ENCODE peak calls at places on chromosome 10, in ten cellular contexts. F is neural progenitor cell; P is uterus; Q is CD4-positive, CD25-positive, alpha-beta regulatory T cell; N is tibial artery; C is mesendoderm; A is adipocyte; U is Panc1; O is body of pancreas; E is CD8-positive, alpha-beta T cell. Y is an unnamed sample. For H3K36me3, the result is how much of the 10 kb centered on the place peaks cover.

GRCh38 chr10:127012769-127013152 is 107.5 kb downstream of the DOCK1 start:
- DNase-seq in F (no peak), P (no peak), Q (no peak), N (no peak), C (peak), A (no peak), U (peak), O (peak), E (no peak), Y (peak)

GRCh38 chr10:78335691-78336401 is 302.2 kb downstream of the RPS24 start:
- DNase-seq in F (no peak), P (peak), Q (no peak), N (peak), C (no peak), A (no peak), U (peak), O (peak), E (no peak), Y (no peak)

GRCh38 chr10:113709221-113709838 is 29.6 kb downstream of the CASP7 start:
- DNase-seq in F (no peak), P (no peak), Q (no peak), N (no peak), C (peak), A (peak), U (no peak), O (peak), E (no peak), Y (peak)

GRCh38 chr10:79435271-79436065 is 10.0 kb downstream of the ZCCHC24 start:
- DNase-seq in F (peak), P (peak), Q (no peak), N (peak), C (peak), A (peak), U (no peak), O (no peak), E (no peak), Y (no peak)

GRCh38 chr10:22712959-22713852 is 1.2 kb downstream of the PIP4K2A start:
- DNase-seq in F (peak), P (peak), Q (peak), N (no peak), C (peak), A (peak), U (no peak), O (peak), E (peak), Y (no peak)

GRCh38 chr10:557792-558328 is 131.6 kb downstream of the DIP2C start:
- DNase-seq in F (no peak), P (peak), Q (no peak), N (no peak), C (peak), A (no peak), U (no peak), O (no peak), E (no peak), Y (no peak)

GRCh38 chr10:60139798-60140566 is 233.6 kb upstream of the CCDC6 start:
- DNase-seq in F (peak), P (no peak), Q (no peak), N (no peak), C (peak), A (peak), U (no peak), O (no peak), E (no peak), Y (peak)

GRCh38 chr10:114758331-114758730 is 63.2 kb upstream of the FHIP2A start:
- DNase-seq in F (peak), P (no peak), Q (no peak), N (no peak), C (no peak), A (no peak), U (no peak), O (no peak), E (no peak), Y (peak)

GRCh38 chr10:123999261-123999660 is 94.1 kb downstream of the CHST15 start:
- DNase-seq in F (no peak), P (no peak), Q (no peak), N (peak), C (peak), A (no peak), U (no peak), O (no peak), E (no peak), Y (no peak)

GRCh38 chr10:70114902-70115301 is 17.7 kb downstream of the AIFM2 start:
- DNase-seq in F (no peak), P (no peak), Q (no peak), N (no peak), C (peak), A (no peak), U (no peak), O (no peak), E (no peak), Y (no peak)

GRCh38 chr10:3972460-3973366 is 187.7 kb upstream of the KLF6 start:
- DNase-seq in F (peak), P (no peak), Q (peak), N (no peak), C (no peak), A (peak), U (no peak), O (no peak), E (no peak), Y (no peak)

GRCh38 chr10:13945760-13946460 is 359.1 kb downstream of the PRPF18 start:
- DNase-seq in F (no peak), P (no peak), Q (no peak), N (no peak), C (peak), A (no peak), U (no peak), O (peak), E (no peak), Y (peak)

GRCh38 chr10:79128241-79128922 is 59.6 kb downstream of the ZMIZ1 start:
- DNase-seq in F (no peak), P (no peak), Q (no peak), N (no peak), C (no peak), A (no peak), U (no peak), O (no peak), E (no peak), Y (no peak)

DNA sequence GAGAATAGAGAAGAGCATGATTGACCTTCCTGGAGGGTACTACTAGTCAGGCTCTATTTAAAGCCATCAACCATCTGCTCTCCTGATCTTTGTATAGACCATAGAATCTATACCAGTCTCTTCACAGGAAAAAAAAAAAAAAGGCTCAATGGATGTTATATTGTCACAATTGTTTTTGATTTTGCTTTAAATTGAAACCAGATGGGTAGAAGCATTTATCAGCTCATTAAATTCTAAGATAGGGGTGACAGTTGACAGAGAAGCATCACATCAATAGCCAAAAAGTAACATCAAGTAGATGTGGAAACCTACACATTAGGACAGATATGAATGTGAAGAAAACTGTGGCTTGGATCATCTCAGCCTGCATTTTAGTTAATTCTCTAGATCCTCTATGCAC is 558.9 kb upstream of the MBL2 start:
- DNase-seq in F (no peak), P (no peak), Q (no peak), N (no peak), C (no peak), A (no peak), U (no peak), O (no peak), E (no peak), Y (no peak)
- H3K36me3 ChIP-seq in F (under half), P (under half), Q (under half), N (under half), C (under half), A (under half), U (under half), O (under half), E (under half), Y (under half)

GRCh38 chr10:109863775-109864174 is 59.5 kb downstream of the XPNPEP1 start:
- DNase-seq in F (no peak), P (no peak), Q (no peak), N (no peak), C (no peak), A (no peak), U (no peak), O (no peak), E (no peak), Y (no peak)
- H3K36me3 ChIP-seq in F (under half), P (under half), Q (under half), N (half or more), C (under half), A (half or more), U (under half), O (under half), E (under half), Y (under half)

GRCh38 chr10:97475936-97476594 is 22.2 kb downstream of the MMS19 start:
- DNase-seq in F (no peak), P (no peak), Q (no peak), N (no peak), C (no peak), A (peak), U (no peak), O (no peak), E (no peak), Y (peak)
- H3K36me3 ChIP-seq in F (under half), P (under half), Q (half or more), N (half or more), C (under half), A (half or more), U (half or more), O (under half), E (half or more), Y (under half)

GRCh38 chr10:103078676-103079075 is 114.4 kb downstream of the NT5C2 start:
- DNase-seq in F (no peak), P (no peak), Q (no peak), N (no peak), C (no peak), A (no peak), U (no peak), O (no peak), E (no peak), Y (no peak)
- H3K36me3 ChIP-seq in F (under half), P (under half), Q (under half), N (under half), C (under half), A (under half), U (under half), O (under half), E (under half), Y (under half)

DNA sequence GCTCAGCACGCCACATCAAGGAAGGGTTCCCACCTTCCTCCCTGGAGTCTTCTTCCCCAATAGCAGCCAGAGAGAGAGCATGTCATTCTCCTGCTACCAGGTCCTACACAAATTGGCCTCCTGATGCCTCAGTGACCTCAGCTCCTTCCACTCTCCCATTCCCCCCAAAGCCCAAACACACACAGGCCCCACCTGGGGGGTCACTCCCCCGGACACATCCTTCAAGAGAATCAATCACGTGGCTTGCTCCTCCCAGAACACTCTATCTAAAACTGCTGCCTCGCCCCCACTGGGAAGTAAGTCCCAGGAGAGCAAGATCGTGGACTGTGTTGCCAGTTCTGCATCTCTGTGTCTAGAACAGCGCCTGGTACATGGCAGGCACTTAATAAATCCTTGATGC is 2.5 kb upstream of the HSPA12A start:
- DNase-seq in F (no peak), P (no peak), Q (no peak), N (no peak), C (no peak), A (no peak), U (no peak), O (no peak), E (no peak), Y (no peak)
- H3K36me3 ChIP-seq in F (under half), P (under half), Q (under half), N (under half), C (under half), A (under half), U (under half), O (under half), E (under half), Y (under half)

DNA sequence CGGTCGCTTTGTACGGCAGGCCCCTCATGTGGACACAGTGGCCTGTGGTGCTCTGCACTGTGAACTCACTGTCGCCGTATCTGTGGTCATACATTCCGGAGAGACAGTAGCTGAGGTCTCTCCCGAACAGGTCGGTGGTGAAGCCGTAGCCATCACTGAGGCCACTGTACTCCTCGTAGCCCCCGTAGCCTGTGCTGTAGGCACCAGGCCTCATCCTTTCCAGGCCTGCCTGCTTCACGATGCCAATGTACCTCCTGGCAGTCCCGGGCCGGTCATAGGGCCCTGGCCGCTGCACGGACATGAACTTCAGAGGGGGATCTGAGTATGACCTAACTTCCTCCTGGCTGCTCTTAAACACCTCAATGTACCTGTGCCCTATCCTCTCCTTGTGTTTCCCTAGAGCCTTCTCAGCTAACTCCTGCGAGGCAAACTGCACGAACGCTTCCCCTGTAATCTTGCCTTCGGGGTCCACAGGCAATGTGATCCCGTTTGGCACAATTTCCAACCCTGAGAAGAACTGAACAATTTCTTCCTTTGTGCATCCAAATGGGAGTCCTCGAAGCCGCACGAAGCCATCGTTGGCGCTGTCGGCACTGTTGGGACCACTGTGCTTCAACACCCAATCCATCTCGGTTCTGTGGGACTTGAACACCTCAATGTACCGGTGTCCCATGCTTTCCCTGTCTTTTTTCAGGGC is 15.7 kb downstream of the FXYD4 start:
- DNase-seq in F (no peak), P (no peak), Q (no peak), N (peak), C (no peak), A (no peak), U (no peak), O (no peak), E (no peak), Y (no peak)
- H3K36me3 ChIP-seq in F (under half), P (under half), Q (half or more), N (half or more), C (under half), A (half or more), U (half or more), O (under half), E (under half), Y (under half)

DNA sequence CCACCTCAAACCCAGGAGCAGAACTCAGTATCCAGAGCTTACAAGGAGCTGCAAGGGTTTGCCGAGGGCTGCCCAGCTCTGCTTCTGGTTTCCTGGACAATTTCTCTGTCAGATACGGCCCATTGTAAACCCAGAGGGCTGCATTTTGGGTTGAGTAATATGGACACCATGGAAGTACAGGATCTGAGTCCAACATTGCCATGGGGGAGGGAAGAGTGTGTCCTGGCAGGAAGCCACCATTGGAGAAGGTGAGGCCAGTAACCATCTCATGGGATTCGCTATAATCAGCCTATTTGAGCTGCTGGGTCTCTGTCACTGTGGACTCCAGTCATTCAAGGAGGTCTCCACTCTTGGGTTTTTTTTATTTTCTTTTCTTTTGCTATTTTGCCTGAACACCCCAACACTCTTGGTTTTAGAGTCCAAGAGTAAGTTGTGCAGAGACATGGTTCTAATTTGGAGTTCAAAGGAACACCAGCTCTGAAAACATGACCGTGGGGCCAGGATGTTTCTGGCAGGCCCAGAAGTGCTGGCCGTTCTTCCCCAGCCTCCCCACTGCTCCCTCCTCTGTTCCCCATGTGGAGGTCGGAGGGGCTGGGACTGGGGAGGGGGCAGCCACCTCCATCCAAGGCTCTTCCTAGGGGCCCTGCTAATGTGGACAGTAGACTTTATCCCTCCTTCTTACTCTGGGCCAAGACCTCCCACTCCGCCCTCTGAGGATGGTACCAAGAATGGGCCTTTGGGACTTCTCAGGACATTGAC is 46.2 kb downstream of the CHST3 start:
- DNase-seq in F (no peak), P (no peak), Q (no peak), N (no peak), C (no peak), A (peak), U (no peak), O (no peak), E (no peak), Y (no peak)
- H3K36me3 ChIP-seq in F (under half), P (under half), Q (under half), N (under half), C (under half), A (under half), U (under half), O (under half), E (under half), Y (under half)

GRCh38 chr10:101807158-101807557 is 11.1 kb downstream of the OGA start:
- DNase-seq in F (no peak), P (no peak), Q (no peak), N (no peak), C (no peak), A (no peak), U (no peak), O (no peak), E (no peak), Y (no peak)
- H3K36me3 ChIP-seq in F (under half), P (under half), Q (half or more), N (half or more), C (under half), A (half or more), U (half or more), O (under half), E (half or more), Y (under half)

DNA sequence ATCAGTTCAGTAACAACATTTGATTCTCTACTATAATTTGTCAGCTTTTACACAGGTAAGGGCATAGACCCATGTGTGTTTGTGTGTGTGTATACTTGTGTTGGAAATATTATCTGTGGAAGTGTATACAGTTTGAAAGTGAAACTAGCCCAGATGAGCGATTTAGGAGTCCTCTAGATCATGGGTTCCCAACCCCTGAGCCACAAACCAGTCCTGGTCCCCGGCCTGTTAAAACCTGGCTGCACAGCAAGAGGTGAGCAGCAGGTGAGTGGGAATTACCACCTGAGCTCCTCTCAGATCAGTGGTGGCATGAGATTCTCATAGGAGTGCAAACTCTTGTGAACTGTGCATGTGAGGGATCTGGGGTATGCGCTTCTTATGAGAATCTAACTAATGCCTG is 1221.5 kb upstream of the SORCS1 start:
- DNase-seq in F (no peak), P (no peak), Q (no peak), N (no peak), C (no peak), A (no peak), U (no peak), O (no peak), E (no peak), Y (no peak)
- H3K36me3 ChIP-seq in F (under half), P (under half), Q (under half), N (under half), C (under half), A (under half), U (under half), O (under half), E (under half), Y (under half)

DNA sequence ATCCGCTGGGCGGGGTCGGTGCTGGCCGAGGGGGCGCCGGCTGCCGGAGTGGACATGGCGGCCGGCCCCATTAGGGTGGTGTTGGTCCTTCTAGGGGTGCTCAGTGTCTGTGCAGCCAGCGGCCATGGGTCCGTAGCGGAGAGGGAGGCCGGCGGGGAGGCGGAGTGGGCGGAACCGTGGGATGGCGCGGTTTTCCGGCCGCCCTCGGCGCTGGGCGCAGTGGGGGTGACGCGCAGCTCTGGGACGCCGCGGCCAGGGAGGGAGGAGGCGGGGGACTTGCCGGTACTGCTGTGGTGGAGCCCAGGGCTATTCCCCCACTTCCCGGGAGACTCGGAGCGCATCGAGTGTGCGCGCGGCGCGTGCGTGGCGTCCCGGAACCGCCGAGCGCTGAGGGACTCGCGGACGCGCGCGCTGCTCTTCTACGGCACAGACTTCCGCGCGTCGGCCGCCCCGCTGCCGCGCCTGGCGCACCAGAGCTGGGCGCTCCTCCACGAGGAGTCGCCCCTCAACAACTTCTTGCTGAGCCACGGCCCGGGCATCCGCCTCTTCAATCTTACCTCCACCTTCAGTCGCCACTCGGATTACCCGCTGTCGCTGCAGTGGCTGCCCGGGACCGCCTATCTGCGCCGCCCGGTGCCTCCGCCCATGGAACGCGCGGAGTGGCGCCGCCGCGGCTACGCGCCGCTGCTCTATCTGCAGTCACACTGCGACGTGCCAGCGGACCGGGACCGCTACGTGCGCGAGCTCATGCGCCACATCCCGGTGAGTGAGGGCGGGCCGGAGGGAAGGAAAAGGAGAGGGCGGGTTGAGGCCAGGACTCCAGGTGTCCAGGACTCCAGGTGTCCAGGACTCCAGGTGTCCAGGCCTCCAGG is 9.3 kb upstream of the CHCHD1 start:
- DNase-seq in F (peak), P (peak), Q (peak), N (peak), C (peak), A (peak), U (no peak), O (peak), E (peak), Y (peak)
- H3K36me3 ChIP-seq in F (under half), P (under half), Q (under half), N (under half), C (under half), A (under half), U (under half), O (under half), E (under half), Y (under half)

Y was measured in bronchial epithelial cell.